ENCODE peak calls at places on chromosomes 13 and 19, in nine cellular contexts. M, C, Y, U, B, R, G, S and Q are unnamed samples. For H3K36me3 and H3K4me1, the result is how much of the 10 kb centered on the place peaks cover.

GRCh38 chr13:102678339-102679122 is 16.3 kb downstream of the METTL21C start:
- DNase-seq in M (no peak), C (no peak), Y (no peak), U (no peak), B (no peak), R (no peak), G (no peak), S (no peak), Q (no peak)

GRCh38 chr13:46119883-46120614 is 15.2 kb upstream of the CPB2 start:
- DNase-seq in M (no peak), C (peak), Y (peak), U (peak), B (no peak), R (no peak), G (no peak), S (no peak), Q (no peak)

GRCh38 chr19:5788422-5788821 is 2.5 kb downstream of the DUS3L start:
- DNase-seq in M (no peak), C (no peak), Y (no peak), U (no peak), B (no peak), R (no peak), G (no peak), S (no peak), Q (no peak)

GRCh38 chr13:40478775-40479174 is 187.7 kb downstream of the FOXO1 start:
- DNase-seq in M (no peak), C (no peak), Y (no peak), U (no peak), B (no peak), R (no peak), G (no peak), S (no peak), Q (no peak)

GRCh38 chr19:11577451-11578341 is at the start of gene ACP5:
- DNase-seq in M (no peak), C (no peak), Y (no peak), U (no peak), B (no peak), R (no peak), G (no peak), S (no peak), Q (no peak)

GRCh38 chr13:32894589-32895001 is 121.6 kb upstream of the KL start:
- DNase-seq in M (no peak), C (no peak), Y (no peak), U (no peak), B (no peak), R (no peak), G (no peak), S (no peak), Q (no peak)

GRCh38 chr13:35881360-35881759 is 249.8 kb downstream of the DCLK1 start:
- DNase-seq in M (no peak), C (no peak), Y (no peak), U (no peak), B (no peak), R (no peak), G (no peak), S (no peak), Q (no peak)

GRCh38 chr13:77599351-77599750 is 63.8 kb downstream of the SCEL start:
- DNase-seq in M (no peak), C (no peak), Y (no peak), U (no peak), B (no peak), R (no peak), G (no peak), S (no peak), Q (no peak)

GRCh38 chr13:98976338-98976737 is 1.5 kb downstream of the DOCK9 start:
- DNase-seq in M (no peak), C (no peak), Y (no peak), U (no peak), B (no peak), R (no peak), G (no peak), S (no peak), Q (no peak)

GRCh38 chr19:58305932-58306323 is 751 bp downstream of the ERVK3-1 start:
- DNase-seq in M (no peak), C (no peak), Y (no peak), U (no peak), B (no peak), R (no peak), G (no peak), S (no peak), Q (no peak)

GRCh38 chr13:52348983-52349780 is 56.8 kb downstream of the THSD1 start:
- DNase-seq in M (no peak), C (peak), Y (no peak), U (no peak), B (no peak), R (no peak), G (no peak), S (no peak), Q (no peak)

GRCh38 chr13:58949646-58950045 is 1214.1 kb downstream of the DIAPH3 start:
- DNase-seq in M (no peak), C (no peak), Y (no peak), U (no peak), B (no peak), R (no peak), G (peak), S (no peak), Q (no peak)

GRCh38 chr13:30355405-30355741 is 48.0 kb upstream of the KATNAL1 start:
- DNase-seq in M (no peak), C (peak), Y (no peak), U (no peak), B (no peak), R (no peak), G (peak), S (no peak), Q (no peak)

GRCh38 chr19:39186391-39186790 is 10.4 kb upstream of the NCCRP1 start:
- DNase-seq in M (no peak), C (no peak), Y (no peak), U (no peak), B (no peak), R (no peak), G (no peak), S (no peak), Q (no peak)

GRCh38 chr13:51313619-51314018 is 25.9 kb upstream of the SERPINE3 start:
- DNase-seq in M (no peak), C (no peak), Y (no peak), U (no peak), B (no peak), R (no peak), G (no peak), S (no peak), Q (no peak)

GRCh38 chr13:63902141-63902540 is 2486.5 kb upstream of the PCDH20 start:
- DNase-seq in M (no peak), C (no peak), Y (no peak), U (no peak), B (no peak), R (no peak), G (no peak), S (no peak), Q (no peak)

GRCh38 chr13:102580552-102581169 is 16.1 kb upstream of the TPP2 start:
- DNase-seq in M (no peak), C (peak), Y (peak), U (peak), B (no peak), R (no peak), G (peak), S (peak), Q (no peak)

GRCh38 chr13:90899411-90899810 is 448.1 kb upstream of the MIR17HG start:
- DNase-seq in M (no peak), C (no peak), Y (no peak), U (no peak), B (no peak), R (no peak), G (no peak), S (no peak), Q (no peak)

GRCh38 chr19:4877753-4878490 is 10.5 kb upstream of the PLIN3 start:
- DNase-seq in M (no peak), C (no peak), Y (no peak), U (no peak), B (no peak), R (peak), G (peak), S (no peak), Q (no peak)

GRCh38 chr13:65036999-65037398 is 2193.1 kb downstream of the PCDH9 start:
- DNase-seq in M (no peak), C (no peak), Y (no peak), U (no peak), B (no peak), R (no peak), G (no peak), S (no peak), Q (no peak)

GRCh38 chr13:65034266-65034665 is 2195.9 kb downstream of the PCDH9 start:
- DNase-seq in M (no peak), C (no peak), Y (peak), U (no peak), B (no peak), R (no peak), G (no peak), S (no peak), Q (no peak)

GRCh38 chr13:65028101-65028500 is 2202.0 kb downstream of the PCDH9 start:
- DNase-seq in M (no peak), C (no peak), Y (no peak), U (no peak), B (no peak), R (no peak), G (no peak), S (no peak), Q (no peak)

DNA sequence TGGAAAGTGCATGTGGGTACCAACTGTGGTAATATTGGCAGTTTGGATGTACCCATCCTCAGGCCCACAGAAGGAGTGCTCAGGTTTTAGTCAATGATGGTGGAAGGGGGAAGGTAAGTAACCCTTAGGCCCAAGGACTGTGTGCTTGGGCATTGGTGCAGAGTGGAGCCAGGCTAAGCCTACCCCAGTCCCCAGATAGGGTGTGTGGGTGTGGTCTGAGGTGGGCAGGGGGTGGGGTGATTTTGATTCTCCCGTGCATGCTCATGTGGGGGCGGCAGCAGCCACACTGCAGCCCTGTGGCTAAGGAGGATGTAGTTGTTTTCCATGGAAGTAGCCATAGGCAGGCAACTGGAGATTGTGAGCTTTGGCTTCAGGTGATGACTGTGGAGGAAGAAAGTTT is 2197.3 kb downstream of the PCDH9 start:
- DNase-seq in M (no peak), C (no peak), Y (no peak), U (no peak), B (no peak), R (no peak), G (no peak), S (no peak), Q (no peak)
- H3K27ac ChIP-seq in M (no peak), C (no peak), Y (no peak), U (no peak), B (no peak), R (no peak), G (no peak), S (no peak), Q (no peak)

DNA sequence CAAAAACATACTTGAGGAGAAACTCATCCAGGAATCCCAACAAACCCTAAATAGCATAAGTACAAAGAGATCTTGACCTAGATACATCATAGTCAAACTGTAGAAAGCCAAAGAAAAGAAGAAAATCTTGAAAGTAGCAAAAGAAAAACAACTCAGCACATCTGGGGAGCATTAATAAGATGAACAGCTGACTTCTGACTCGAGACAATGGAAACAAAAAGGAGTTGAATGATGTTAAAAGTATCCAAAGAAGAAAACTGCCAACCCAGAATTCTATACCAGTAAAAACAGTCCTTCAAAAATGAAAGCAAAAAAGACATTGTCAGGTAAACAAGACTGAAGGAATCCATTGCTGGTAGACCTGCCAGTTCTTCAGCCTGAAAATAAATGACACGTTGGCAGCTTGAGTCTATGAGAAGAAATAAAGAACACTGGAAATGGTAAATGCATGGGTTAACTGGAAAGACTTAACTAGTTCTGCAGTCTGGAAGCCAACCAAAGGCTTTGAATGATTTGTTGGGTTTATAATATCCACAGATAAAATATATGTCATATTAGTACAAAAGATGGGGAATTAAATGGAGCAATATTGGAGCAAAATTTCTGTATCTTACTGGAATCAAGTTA is 46.8 kb downstream of the TSSK6 start:
- DNase-seq in M (no peak), C (no peak), Y (no peak), U (no peak), B (no peak), R (no peak), G (no peak), S (no peak), Q (no peak)
- H3K36me3 ChIP-seq in M (under half), C (half or more), Y (under half), U (under half), B (under half), R (under half), G (under half), S (half or more), Q (under half)

DNA sequence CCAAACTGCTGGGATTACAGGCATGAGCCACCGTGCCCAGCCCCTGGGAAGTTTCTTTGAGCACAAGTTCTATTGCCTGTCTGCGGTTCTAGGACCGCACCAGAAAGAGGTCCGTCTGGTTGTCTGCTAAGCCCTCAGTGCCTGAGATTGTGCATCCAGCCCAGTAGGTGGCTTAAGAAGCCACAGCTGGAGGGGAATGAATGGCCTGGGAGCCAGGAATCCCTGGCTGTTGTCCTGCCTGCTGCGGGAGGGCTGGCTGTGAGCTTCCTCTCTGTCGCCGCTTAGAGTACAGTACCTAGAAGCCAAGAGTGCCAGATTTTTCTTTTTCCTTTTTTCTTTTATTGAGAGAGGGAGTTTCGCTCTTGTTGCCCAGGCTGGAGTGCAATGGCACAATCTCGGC is 4.2 kb upstream of the TYK2 start:
- DNase-seq in M (no peak), C (no peak), Y (no peak), U (no peak), B (no peak), R (no peak), G (peak), S (no peak), Q (no peak)
- H3K4me1 ChIP-seq in M (under half), C (under half), Y (under half), U (under half), B (under half), R (under half), G (under half), S (under half), Q (under half)

GRCh38 chr19:1093811-1094553 is 1.2 kb downstream of the POLR2E start:
- DNase-seq in M (no peak), C (no peak), Y (no peak), U (no peak), B (no peak), R (no peak), G (no peak), S (no peak), Q (no peak)

GRCh38 chr19:1093330-1093729 is 1.8 kb downstream of the POLR2E start:
- DNase-seq in M (no peak), C (no peak), Y (no peak), U (no peak), B (no peak), R (no peak), G (no peak), S (no peak), Q (no peak)

GRCh38 chr19:1094978-1095701 is at the start of gene POLR2E:
- DNase-seq in M (peak), C (peak), Y (peak), U (no peak), B (peak), R (peak), G (peak), S (peak), Q (no peak)

GRCh38 chr19:1091544-1092175 is 3.5 kb downstream of the POLR2E start:
- DNase-seq in M (no peak), C (no peak), Y (no peak), U (no peak), B (no peak), R (no peak), G (no peak), S (no peak), Q (no peak)

GRCh38 chr19:1094655-1094977 is 559 bp downstream of the POLR2E start:
- DNase-seq in M (no peak), C (no peak), Y (no peak), U (no peak), B (no peak), R (no peak), G (no peak), S (no peak), Q (no peak)
- H3K27ac ChIP-seq in M (no peak), C (peak), Y (peak), U (no peak), B (peak), R (peak), G (no peak), S (no peak), Q (peak)

DNA sequence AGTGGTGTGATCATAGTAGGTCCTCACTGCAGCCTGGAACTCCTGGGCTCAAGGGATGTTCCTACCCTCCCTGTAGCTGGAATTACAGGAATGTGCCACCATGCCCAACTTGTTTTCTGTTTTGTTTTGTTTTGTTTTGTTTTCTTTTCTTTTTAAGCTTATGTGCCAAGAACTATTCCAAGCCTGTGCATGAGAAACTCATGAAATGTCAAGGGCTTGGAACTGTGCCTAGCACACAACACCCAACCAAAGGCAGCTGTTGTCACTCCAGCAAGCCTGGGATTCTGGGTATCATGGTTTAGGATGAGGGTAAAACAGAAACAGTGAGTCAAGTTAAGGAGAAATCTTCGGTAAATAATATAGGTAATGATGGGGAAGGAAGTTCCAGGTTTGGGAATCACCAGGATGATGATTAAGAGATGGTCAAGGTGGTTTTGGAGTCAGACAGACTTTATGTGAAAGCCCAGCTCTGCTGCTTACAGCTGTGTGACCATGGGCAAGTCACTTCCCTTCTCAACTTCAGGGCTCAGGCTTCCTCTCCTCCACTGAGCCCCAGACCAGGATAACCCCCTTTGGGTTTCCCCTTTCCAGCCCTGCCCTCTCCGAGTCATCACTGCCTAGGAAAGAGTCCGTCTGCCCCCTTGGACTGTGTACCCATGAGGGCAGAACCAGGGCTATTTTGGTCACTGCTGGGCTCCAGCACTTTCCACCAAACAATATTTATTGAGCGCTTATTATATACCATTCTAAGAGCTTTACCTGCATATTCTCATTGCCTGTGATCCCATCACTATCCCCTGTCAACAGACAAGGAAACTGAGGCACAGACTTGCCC is 5.0 kb downstream of the PVR start:
- DNase-seq in M (no peak), C (no peak), Y (peak), U (no peak), B (no peak), R (peak), G (no peak), S (no peak), Q (no peak)
- H3K36me3 ChIP-seq in M (under half), C (under half), Y (under half), U (under half), B (under half), R (under half), G (under half), S (under half), Q (under half)

DNA sequence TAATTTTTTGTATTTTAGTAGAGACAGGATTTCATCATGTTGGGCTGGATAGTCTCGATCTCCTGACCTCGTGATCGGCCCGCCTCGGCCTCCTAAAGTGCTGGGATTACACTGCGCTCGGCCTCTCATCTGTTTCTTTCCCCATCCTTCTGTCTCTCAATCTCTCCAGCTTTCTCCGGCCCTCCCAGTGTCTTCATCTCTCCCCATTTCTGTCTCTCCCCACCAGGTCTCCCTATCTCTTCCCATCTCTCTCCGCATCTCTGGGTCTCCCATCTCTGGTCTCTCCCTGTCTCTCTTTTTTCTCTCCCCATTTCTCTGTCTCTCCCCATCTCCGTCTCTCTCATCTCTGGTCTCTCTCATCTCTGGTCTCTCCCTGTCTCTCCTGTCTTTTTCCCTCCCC is 12.2 kb upstream of the NFIX start:
- DNase-seq in M (no peak), C (no peak), Y (no peak), U (no peak), B (no peak), R (no peak), G (no peak), S (no peak), Q (no peak)
- H3K4me1 ChIP-seq in M (under half), C (under half), Y (under half), U (under half), B (under half), R (under half), G (under half), S (under half), Q (under half)

GRCh38 chr13:28638756-28639155 is 20.2 kb upstream of the POMP start:
- DNase-seq in M (no peak), C (no peak), Y (no peak), U (no peak), B (no peak), R (no peak), G (no peak), S (no peak), Q (no peak)

GRCh38 chr13:28637714-28638355 is 21.1 kb upstream of the POMP start:
- DNase-seq in M (no peak), C (no peak), Y (peak), U (no peak), B (no peak), R (no peak), G (no peak), S (no peak), Q (no peak)

GRCh38 chr13:28636677-28637317 is 22.1 kb upstream of the POMP start:
- DNase-seq in M (no peak), C (peak), Y (peak), U (peak), B (peak), R (no peak), G (peak), S (peak), Q (no peak)

GRCh38 chr13:28640861-28641599 is 17.9 kb upstream of the POMP start:
- DNase-seq in M (no peak), C (no peak), Y (no peak), U (no peak), B (no peak), R (no peak), G (no peak), S (no peak), Q (no peak)

GRCh38 chr13:28641600-28641926 is 17.4 kb upstream of the POMP start:
- DNase-seq in M (no peak), C (no peak), Y (no peak), U (no peak), B (no peak), R (no peak), G (no peak), S (no peak), Q (no peak)
- H3K27ac ChIP-seq in M (no peak), C (no peak), Y (no peak), U (no peak), B (peak), R (peak), G (no peak), S (no peak), Q (peak)